ENCODE peak calls at places on chromosomes 3 and 15, in ten cellular contexts. One of them, this sample, is unnamed.
A peak's percentile ranks its signal among the peaks of the same experiment; 100 is the strongest.

GRCh38 chr15:91468861-91469260 is 368.8 kb downstream of the SV2B start:
- DNase-seq in cardiac muscle cell: no peak
- DNase-seq in psoas muscle: no peak
- DNase-seq in heart left ventricle: no peak
- DNase-seq in endodermal cell: peak; percentile 84
- DNase-seq in body of pancreas: no peak
- DNase-seq in mammary epithelial cell: no peak
- DNase-seq in fibroblast of lung: no peak
- DNase-seq in gastrocnemius medialis: no peak
- DNase-seq in neuronal stem cell: no peak
- DNase-seq in this sample: no peak

GRCh38 chr3:67691207-67691606 is 36.8 kb upstream of the SUCLG2 start:
- DNase-seq in cardiac muscle cell: no peak
- DNase-seq in psoas muscle: no peak
- DNase-seq in heart left ventricle: no peak
- DNase-seq in endodermal cell: no peak
- DNase-seq in body of pancreas: no peak
- DNase-seq in mammary epithelial cell: no peak
- DNase-seq in fibroblast of lung: no peak
- DNase-seq in gastrocnemius medialis: no peak
- DNase-seq in neuronal stem cell: no peak
- DNase-seq in this sample: no peak

GRCh38 chr3:22928716-22929115 is 274.4 kb upstream of the UBE2E2 start:
- DNase-seq in cardiac muscle cell: no peak
- DNase-seq in psoas muscle: no peak
- DNase-seq in heart left ventricle: peak; percentile 30
- DNase-seq in endodermal cell: no peak
- DNase-seq in body of pancreas: no peak
- DNase-seq in mammary epithelial cell: no peak
- DNase-seq in fibroblast of lung: no peak
- DNase-seq in gastrocnemius medialis: no peak
- DNase-seq in neuronal stem cell: no peak
- DNase-seq in this sample: no peak

GRCh38 chr3:128681277-128681829 is 30.7 kb upstream of the RPN1 start:
- DNase-seq in cardiac muscle cell: no peak
- DNase-seq in psoas muscle: no peak
- DNase-seq in heart left ventricle: no peak
- DNase-seq in endodermal cell: no peak
- DNase-seq in body of pancreas: no peak
- DNase-seq in mammary epithelial cell: no peak
- DNase-seq in fibroblast of lung: no peak
- DNase-seq in gastrocnemius medialis: no peak
- DNase-seq in neuronal stem cell: no peak
- DNase-seq in this sample: no peak

GRCh38 chr3:45860481-45860880 is 18.6 kb upstream of the LZTFL1 start:
- DNase-seq in cardiac muscle cell: no peak
- DNase-seq in psoas muscle: no peak
- DNase-seq in heart left ventricle: no peak
- DNase-seq in endodermal cell: no peak
- DNase-seq in body of pancreas: no peak
- DNase-seq in mammary epithelial cell: no peak
- DNase-seq in fibroblast of lung: no peak
- DNase-seq in gastrocnemius medialis: no peak
- DNase-seq in neuronal stem cell: no peak
- DNase-seq in this sample: no peak

GRCh38 chr3:123755508-123755907 is 128.6 kb downstream of the MYLK start:
- DNase-seq in cardiac muscle cell: no peak
- DNase-seq in psoas muscle: no peak
- DNase-seq in heart left ventricle: no peak
- DNase-seq in endodermal cell: no peak
- DNase-seq in body of pancreas: no peak
- DNase-seq in mammary epithelial cell: no peak
- DNase-seq in fibroblast of lung: no peak
- DNase-seq in gastrocnemius medialis: no peak
- DNase-seq in neuronal stem cell: no peak
- DNase-seq in this sample: no peak

GRCh38 chr3:56771376-56771775 is 30.4 kb downstream of the ARHGEF3 start:
- DNase-seq in cardiac muscle cell: no peak
- DNase-seq in psoas muscle: no peak
- DNase-seq in heart left ventricle: no peak
- DNase-seq in endodermal cell: no peak
- DNase-seq in body of pancreas: no peak
- DNase-seq in mammary epithelial cell: no peak
- DNase-seq in fibroblast of lung: no peak
- DNase-seq in gastrocnemius medialis: no peak
- DNase-seq in neuronal stem cell: no peak
- DNase-seq in this sample: no peak

GRCh38 chr3:195160257-195160898 is 110.6 kb downstream of the XXYLT1 start:
- DNase-seq in cardiac muscle cell: no peak
- DNase-seq in psoas muscle: no peak
- DNase-seq in heart left ventricle: no peak
- DNase-seq in endodermal cell: peak; percentile 65
- DNase-seq in body of pancreas: no peak
- DNase-seq in mammary epithelial cell: no peak
- DNase-seq in fibroblast of lung: peak; percentile 48
- DNase-seq in gastrocnemius medialis: no peak
- DNase-seq in neuronal stem cell: no peak
- DNase-seq in this sample: no peak

GRCh38 chr3:57815034-57815433 is 58.9 kb downstream of the SLMAP start:
- DNase-seq in cardiac muscle cell: no peak
- DNase-seq in psoas muscle: no peak
- DNase-seq in heart left ventricle: no peak
- DNase-seq in endodermal cell: no peak
- DNase-seq in body of pancreas: no peak
- DNase-seq in mammary epithelial cell: no peak
- DNase-seq in fibroblast of lung: no peak
- DNase-seq in gastrocnemius medialis: no peak
- DNase-seq in neuronal stem cell: no peak
- DNase-seq in this sample: no peak

GRCh38 chr3:42688016-42688415 is 2.7 kb downstream of the KLHL40 start:
- DNase-seq in cardiac muscle cell: no peak
- DNase-seq in psoas muscle: peak; percentile 72
- DNase-seq in heart left ventricle: no peak
- DNase-seq in endodermal cell: no peak
- DNase-seq in body of pancreas: no peak
- DNase-seq in mammary epithelial cell: no peak
- DNase-seq in fibroblast of lung: no peak
- DNase-seq in gastrocnemius medialis: peak; percentile 55
- DNase-seq in neuronal stem cell: no peak
- DNase-seq in this sample: peak; percentile 73

GRCh38 chr3:170421147-170421641 is 2.5 kb downstream of the CLDN11 start:
- DNase-seq in cardiac muscle cell: peak; percentile 22
- DNase-seq in psoas muscle: no peak
- DNase-seq in heart left ventricle: no peak
- DNase-seq in endodermal cell: peak; percentile 64
- DNase-seq in body of pancreas: no peak
- DNase-seq in mammary epithelial cell: no peak
- DNase-seq in fibroblast of lung: peak; percentile 50
- DNase-seq in gastrocnemius medialis: no peak
- DNase-seq in neuronal stem cell: no peak
- DNase-seq in this sample: no peak

GRCh38 chr3:9400626-9401025 is 3.2 kb downstream of the SETD5 start:
- DNase-seq in cardiac muscle cell: peak; percentile 13
- DNase-seq in psoas muscle: no peak
- DNase-seq in heart left ventricle: no peak
- DNase-seq in endodermal cell: no peak
- DNase-seq in body of pancreas: no peak
- DNase-seq in mammary epithelial cell: no peak
- DNase-seq in fibroblast of lung: no peak
- DNase-seq in gastrocnemius medialis: no peak
- DNase-seq in neuronal stem cell: no peak
- DNase-seq in this sample: no peak
- H3K4me1 ChIP-seq in cardiac muscle cell: peaks cover 59% of the 10 kb centered on the region
- H3K4me1 ChIP-seq in psoas muscle: peaks cover 64% of the 10 kb centered on the region
- H3K4me1 ChIP-seq in heart left ventricle: peaks cover 71% of the 10 kb centered on the region
- H3K4me1 ChIP-seq in endodermal cell: peaks cover 6% of the 10 kb centered on the region
- H3K4me1 ChIP-seq in body of pancreas: peaks cover 67% of the 10 kb centered on the region
- H3K4me1 ChIP-seq in mammary epithelial cell: peaks cover 46% of the 10 kb centered on the region
- H3K4me1 ChIP-seq in fibroblast of lung: peaks cover 11% of the 10 kb centered on the region
- H3K4me1 ChIP-seq in gastrocnemius medialis: peaks cover 73% of the 10 kb centered on the region
- H3K4me1 ChIP-seq in neuronal stem cell: peaks cover 6% of the 10 kb centered on the region
- H3K4me1 ChIP-seq in this sample: peaks cover 8% of the 10 kb centered on the region

GRCh38 chr3:100160516-100160915 is 46.2 kb upstream of the FILIP1L start:
- DNase-seq in cardiac muscle cell: no peak
- DNase-seq in psoas muscle: no peak
- DNase-seq in heart left ventricle: no peak
- DNase-seq in endodermal cell: no peak
- DNase-seq in body of pancreas: no peak
- DNase-seq in mammary epithelial cell: no peak
- DNase-seq in fibroblast of lung: peak; percentile 65
- DNase-seq in gastrocnemius medialis: no peak
- DNase-seq in neuronal stem cell: no peak
- DNase-seq in this sample: no peak

GRCh38 chr3:100165926-100166550 is 51.7 kb upstream of the FILIP1L start:
- DNase-seq in cardiac muscle cell: no peak
- DNase-seq in psoas muscle: no peak
- DNase-seq in heart left ventricle: no peak
- DNase-seq in endodermal cell: no peak
- DNase-seq in body of pancreas: no peak
- DNase-seq in mammary epithelial cell: no peak
- DNase-seq in fibroblast of lung: no peak
- DNase-seq in gastrocnemius medialis: no peak
- DNase-seq in neuronal stem cell: no peak
- DNase-seq in this sample: no peak

GRCh38 chr3:100163787-100164186 is 49.5 kb upstream of the FILIP1L start:
- DNase-seq in cardiac muscle cell: no peak
- DNase-seq in psoas muscle: no peak
- DNase-seq in heart left ventricle: no peak
- DNase-seq in endodermal cell: no peak
- DNase-seq in body of pancreas: no peak
- DNase-seq in mammary epithelial cell: no peak
- DNase-seq in fibroblast of lung: no peak
- DNase-seq in gastrocnemius medialis: no peak
- DNase-seq in neuronal stem cell: no peak
- DNase-seq in this sample: no peak

GRCh38 chr3:100169186-100169585 is 54.9 kb upstream of the FILIP1L start:
- DNase-seq in cardiac muscle cell: peak; percentile 33
- DNase-seq in psoas muscle: no peak
- DNase-seq in heart left ventricle: peak; percentile 72
- DNase-seq in endodermal cell: no peak
- DNase-seq in body of pancreas: no peak
- DNase-seq in mammary epithelial cell: no peak
- DNase-seq in fibroblast of lung: no peak
- DNase-seq in gastrocnemius medialis: no peak
- DNase-seq in neuronal stem cell: no peak
- DNase-seq in this sample: no peak

GRCh38 chr3:100164730-100165129 is 50.4 kb upstream of the FILIP1L start:
- DNase-seq in cardiac muscle cell: no peak
- DNase-seq in psoas muscle: no peak
- DNase-seq in heart left ventricle: no peak
- DNase-seq in endodermal cell: no peak
- DNase-seq in body of pancreas: no peak
- DNase-seq in mammary epithelial cell: no peak
- DNase-seq in fibroblast of lung: no peak
- DNase-seq in gastrocnemius medialis: no peak
- DNase-seq in neuronal stem cell: no peak
- DNase-seq in this sample: no peak
- H3K4me3 ChIP-seq in cardiac muscle cell: no peak overlapping the region
- H3K4me3 ChIP-seq in psoas muscle: no peak overlapping the region
- H3K4me3 ChIP-seq in heart left ventricle: no peak overlapping the region
- H3K4me3 ChIP-seq in endodermal cell: no peak overlapping the region
- H3K4me3 ChIP-seq in body of pancreas: no peak overlapping the region
- H3K4me3 ChIP-seq in mammary epithelial cell: no peak overlapping the region
- H3K4me3 ChIP-seq in fibroblast of lung: no peak overlapping the region
- H3K4me3 ChIP-seq in gastrocnemius medialis: no peak overlapping the region
- H3K4me3 ChIP-seq in neuronal stem cell: no peak overlapping the region
- H3K4me3 ChIP-seq in this sample: no peak overlapping the region

DNA sequence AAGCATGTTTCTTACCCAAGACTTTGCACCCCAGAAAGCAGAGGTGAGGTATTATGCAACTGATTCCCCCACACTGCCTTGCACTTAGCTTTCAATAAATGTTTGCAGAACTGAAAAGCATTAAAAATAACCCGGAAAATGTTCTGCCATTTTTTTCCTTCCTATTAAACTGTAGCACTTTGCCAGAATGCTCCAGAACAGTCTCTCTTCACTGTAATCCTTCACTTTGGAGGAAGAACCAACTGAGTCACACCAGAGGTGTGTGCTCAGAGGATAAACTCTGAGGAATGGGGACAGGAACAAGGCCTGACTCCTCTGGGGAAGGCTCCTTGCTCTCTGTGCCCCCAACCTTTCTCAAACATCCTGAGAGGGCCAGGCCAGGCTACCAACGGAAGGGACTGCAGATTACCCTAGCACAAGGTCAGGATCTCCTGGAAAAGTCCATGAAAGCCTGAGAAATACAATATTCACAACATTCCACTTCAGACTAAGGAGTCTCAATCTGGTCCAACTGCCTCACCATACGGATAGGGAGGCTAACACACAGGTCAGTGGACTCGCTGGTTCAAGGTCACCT is 19.0 kb downstream of the ANP32A start:
- DNase-seq in cardiac muscle cell: no peak
- DNase-seq in psoas muscle: no peak
- DNase-seq in heart left ventricle: no peak
- DNase-seq in endodermal cell: peak; percentile 29
- DNase-seq in body of pancreas: no peak
- DNase-seq in mammary epithelial cell: no peak
- DNase-seq in fibroblast of lung: no peak
- DNase-seq in gastrocnemius medialis: no peak
- DNase-seq in neuronal stem cell: no peak
- DNase-seq in this sample: no peak
- H3K27ac ChIP-seq in cardiac muscle cell: peak overlapping the region; percentile 35
- H3K27ac ChIP-seq in psoas muscle: no peak overlapping the region
- H3K27ac ChIP-seq in heart left ventricle: no peak overlapping the region
- H3K27ac ChIP-seq in endodermal cell: no peak overlapping the region
- H3K27ac ChIP-seq in body of pancreas: no peak overlapping the region
- H3K27ac ChIP-seq in mammary epithelial cell: no peak overlapping the region
- H3K27ac ChIP-seq in fibroblast of lung: no peak overlapping the region
- H3K27ac ChIP-seq in gastrocnemius medialis: no peak overlapping the region
- H3K27ac ChIP-seq in neuronal stem cell: no peak overlapping the region
- H3K27ac ChIP-seq in this sample: no peak overlapping the region

GRCh38 chr15:63040954-63041353 is 1.6 kb upstream of the TPM1 start:
- DNase-seq in cardiac muscle cell: peak; percentile 86
- DNase-seq in psoas muscle: peak; percentile 65
- DNase-seq in heart left ventricle: no peak
- DNase-seq in endodermal cell: no peak
- DNase-seq in body of pancreas: peak; percentile 18
- DNase-seq in mammary epithelial cell: peak; percentile 24
- DNase-seq in fibroblast of lung: no peak
- DNase-seq in gastrocnemius medialis: no peak
- DNase-seq in neuronal stem cell: no peak
- DNase-seq in this sample: peak; percentile 60

GRCh38 chr15:63041402-63041977 is 1.1 kb upstream of the TPM1 start:
- DNase-seq in cardiac muscle cell: peak; percentile 43
- DNase-seq in psoas muscle: no peak
- DNase-seq in heart left ventricle: no peak
- DNase-seq in endodermal cell: peak; percentile 63
- DNase-seq in body of pancreas: no peak
- DNase-seq in mammary epithelial cell: peak; percentile 48
- DNase-seq in fibroblast of lung: no peak
- DNase-seq in gastrocnemius medialis: no peak
- DNase-seq in neuronal stem cell: no peak
- DNase-seq in this sample: no peak

GRCh38 chr15:63042879-63043340 is 363 bp downstream of the TPM1 start:
- DNase-seq in cardiac muscle cell: no peak
- DNase-seq in psoas muscle: no peak
- DNase-seq in heart left ventricle: no peak
- DNase-seq in endodermal cell: no peak
- DNase-seq in body of pancreas: no peak
- DNase-seq in mammary epithelial cell: no peak
- DNase-seq in fibroblast of lung: no peak
- DNase-seq in gastrocnemius medialis: no peak
- DNase-seq in neuronal stem cell: no peak
- DNase-seq in this sample: no peak

GRCh38 chr15:63043391-63044076 is 987 bp downstream of the TPM1 start:
- DNase-seq in cardiac muscle cell: no peak
- DNase-seq in psoas muscle: peak; percentile 72
- DNase-seq in heart left ventricle: peak; percentile 62
- DNase-seq in endodermal cell: peak; percentile 67
- DNase-seq in body of pancreas: no peak
- DNase-seq in mammary epithelial cell: peak; percentile 37
- DNase-seq in fibroblast of lung: no peak
- DNase-seq in gastrocnemius medialis: no peak
- DNase-seq in neuronal stem cell: no peak
- DNase-seq in this sample: peak; percentile 80

GRCh38 chr15:63041982-63042878 is at the start of gene TPM1:
- DNase-seq in cardiac muscle cell: peak; percentile 96
- DNase-seq in psoas muscle: peak; percentile 92
- DNase-seq in heart left ventricle: peak; percentile 94
- DNase-seq in endodermal cell: peak; percentile 96
- DNase-seq in body of pancreas: peak; percentile 86
- DNase-seq in mammary epithelial cell: peak; percentile 92
- DNase-seq in fibroblast of lung: peak; percentile 95
- DNase-seq in gastrocnemius medialis: peak; percentile 63
- DNase-seq in neuronal stem cell: peak; percentile 94
- DNase-seq in this sample: peak; percentile 94
- H3K4me1 ChIP-seq in cardiac muscle cell: peaks cover 31% of the 10 kb centered on the region
- H3K4me1 ChIP-seq in psoas muscle: peaks cover 29% of the 10 kb centered on the region
- H3K4me1 ChIP-seq in heart left ventricle: peaks cover 25% of the 10 kb centered on the region
- H3K4me1 ChIP-seq in endodermal cell: peaks cover 18% of the 10 kb centered on the region
- H3K4me1 ChIP-seq in body of pancreas: peaks cover 65% of the 10 kb centered on the region
- H3K4me1 ChIP-seq in mammary epithelial cell: peaks cover 74% of the 10 kb centered on the region
- H3K4me1 ChIP-seq in fibroblast of lung: peaks cover 12% of the 10 kb centered on the region
- H3K4me1 ChIP-seq in gastrocnemius medialis: peaks cover 37% of the 10 kb centered on the region
- H3K4me1 ChIP-seq in neuronal stem cell: peaks cover 16% of the 10 kb centered on the region
- H3K4me1 ChIP-seq in this sample: no peaks in the 10 kb centered on the region

This sample was measured in aorta.